ENCODE peak calls at places on chromosomes 2 and 18, in nine cellular contexts. One of them, this sample, is unnamed.

GRCh38 chr18:55322176-55322735 is 265.7 kb downstream of the TCF4 start:
- DNase-seq in PC-3: peak; percentile 81
- DNase-seq in CD8-positive, alpha-beta T cell: no peak
- DNase-seq in right lobe of liver: peak; percentile 61
- DNase-seq in stimulated activated CD8-positive, alpha-beta memory T cell treated with anti-CD3 and anti-CD28 coated beads, Interleukin-7, amount 100 ng/mL, for 1 hour: no peak
- DNase-seq in HFF-Myc: peak; percentile 92
- DNase-seq in NCI-H748 treated with DMSO at 0.1 percent for 48 hours: peak; percentile 67
- DNase-seq in sigmoid colon: peak; percentile 96
- DNase-seq in HS-5: peak; percentile 64
- DNase-seq in this sample: peak; percentile 96

GRCh38 chr2:209425082-209426071 is 1.5 kb downstream of the MAP2 start:
- DNase-seq in PC-3: peak; percentile 80
- DNase-seq in CD8-positive, alpha-beta T cell: no peak
- DNase-seq in right lobe of liver: peak; percentile 12
- DNase-seq in stimulated activated CD8-positive, alpha-beta memory T cell treated with anti-CD3 and anti-CD28 coated beads, Interleukin-7, amount 100 ng/mL, for 1 hour: no peak
- DNase-seq in HFF-Myc: no peak
- DNase-seq in NCI-H748 treated with DMSO at 0.1 percent for 48 hours: peak; percentile 66
- DNase-seq in sigmoid colon: no peak
- DNase-seq in HS-5: no peak
- DNase-seq in this sample: peak; percentile 56

GRCh38 chr2:215658635-215659305 is 222.9 kb upstream of the FN1 start:
- DNase-seq in PC-3: no peak
- DNase-seq in CD8-positive, alpha-beta T cell: no peak
- DNase-seq in right lobe of liver: no peak
- DNase-seq in stimulated activated CD8-positive, alpha-beta memory T cell treated with anti-CD3 and anti-CD28 coated beads, Interleukin-7, amount 100 ng/mL, for 1 hour: no peak
- DNase-seq in HFF-Myc: no peak
- DNase-seq in NCI-H748 treated with DMSO at 0.1 percent for 48 hours: no peak
- DNase-seq in sigmoid colon: no peak
- DNase-seq in HS-5: no peak
- DNase-seq in this sample: no peak

GRCh38 chr2:97742381-97742847 is 29.0 kb downstream of the ZAP70 start:
- DNase-seq in PC-3: peak; percentile 34
- DNase-seq in CD8-positive, alpha-beta T cell: no peak
- DNase-seq in right lobe of liver: no peak
- DNase-seq in stimulated activated CD8-positive, alpha-beta memory T cell treated with anti-CD3 and anti-CD28 coated beads, Interleukin-7, amount 100 ng/mL, for 1 hour: no peak
- DNase-seq in HFF-Myc: no peak
- DNase-seq in NCI-H748 treated with DMSO at 0.1 percent for 48 hours: no peak
- DNase-seq in sigmoid colon: no peak
- DNase-seq in HS-5: no peak
- DNase-seq in this sample: peak; percentile 60

GRCh38 chr2:237733677-237734300 is 64.8 kb upstream of the RBM44 start:
- DNase-seq in PC-3: peak; percentile 21
- DNase-seq in CD8-positive, alpha-beta T cell: no peak
- DNase-seq in right lobe of liver: peak; percentile 74
- DNase-seq in stimulated activated CD8-positive, alpha-beta memory T cell treated with anti-CD3 and anti-CD28 coated beads, Interleukin-7, amount 100 ng/mL, for 1 hour: no peak
- DNase-seq in HFF-Myc: no peak
- DNase-seq in NCI-H748 treated with DMSO at 0.1 percent for 48 hours: no peak
- DNase-seq in sigmoid colon: peak; percentile 81
- DNase-seq in HS-5: no peak
- DNase-seq in this sample: no peak

GRCh38 chr2:159539701-159540100 is 76.6 kb downstream of the BAZ2B start:
- DNase-seq in PC-3: no peak
- DNase-seq in CD8-positive, alpha-beta T cell: no peak
- DNase-seq in right lobe of liver: no peak
- DNase-seq in stimulated activated CD8-positive, alpha-beta memory T cell treated with anti-CD3 and anti-CD28 coated beads, Interleukin-7, amount 100 ng/mL, for 1 hour: no peak
- DNase-seq in HFF-Myc: no peak
- DNase-seq in NCI-H748 treated with DMSO at 0.1 percent for 48 hours: no peak
- DNase-seq in sigmoid colon: no peak
- DNase-seq in HS-5: no peak
- DNase-seq in this sample: no peak

GRCh38 chr2:23597687-23598086 is 212.7 kb downstream of the KLHL29 start:
- DNase-seq in PC-3: no peak
- DNase-seq in CD8-positive, alpha-beta T cell: no peak
- DNase-seq in right lobe of liver: no peak
- DNase-seq in stimulated activated CD8-positive, alpha-beta memory T cell treated with anti-CD3 and anti-CD28 coated beads, Interleukin-7, amount 100 ng/mL, for 1 hour: no peak
- DNase-seq in HFF-Myc: no peak
- DNase-seq in NCI-H748 treated with DMSO at 0.1 percent for 48 hours: no peak
- DNase-seq in sigmoid colon: no peak
- DNase-seq in HS-5: no peak
- DNase-seq in this sample: no peak

GRCh38 chr2:28643911-28644334 is 107.7 kb upstream of the PPP1CB start:
- DNase-seq in PC-3: peak; percentile 96
- DNase-seq in CD8-positive, alpha-beta T cell: no peak
- DNase-seq in right lobe of liver: no peak
- DNase-seq in stimulated activated CD8-positive, alpha-beta memory T cell treated with anti-CD3 and anti-CD28 coated beads, Interleukin-7, amount 100 ng/mL, for 1 hour: no peak
- DNase-seq in HFF-Myc: no peak
- DNase-seq in NCI-H748 treated with DMSO at 0.1 percent for 48 hours: no peak
- DNase-seq in sigmoid colon: peak; percentile 73
- DNase-seq in HS-5: no peak
- DNase-seq in this sample: peak; percentile 86

GRCh38 chr2:119389615-119390306 is 23.0 kb downstream of the DBI start:
- DNase-seq in PC-3: peak; percentile 89
- DNase-seq in CD8-positive, alpha-beta T cell: no peak
- DNase-seq in right lobe of liver: peak; percentile 70
- DNase-seq in stimulated activated CD8-positive, alpha-beta memory T cell treated with anti-CD3 and anti-CD28 coated beads, Interleukin-7, amount 100 ng/mL, for 1 hour: no peak
- DNase-seq in HFF-Myc: no peak
- DNase-seq in NCI-H748 treated with DMSO at 0.1 percent for 48 hours: no peak
- DNase-seq in sigmoid colon: no peak
- DNase-seq in HS-5: no peak
- DNase-seq in this sample: peak; percentile 82

GRCh38 chr2:173881466-173881865 is 83.7 kb downstream of the SP3 start:
- DNase-seq in PC-3: no peak
- DNase-seq in CD8-positive, alpha-beta T cell: no peak
- DNase-seq in right lobe of liver: no peak
- DNase-seq in stimulated activated CD8-positive, alpha-beta memory T cell treated with anti-CD3 and anti-CD28 coated beads, Interleukin-7, amount 100 ng/mL, for 1 hour: no peak
- DNase-seq in HFF-Myc: no peak
- DNase-seq in NCI-H748 treated with DMSO at 0.1 percent for 48 hours: no peak
- DNase-seq in sigmoid colon: no peak
- DNase-seq in HS-5: no peak
- DNase-seq in this sample: peak; percentile 31

GRCh38 chr18:13425357-13426095 is 207.0 kb downstream of the LDLRAD4 start:
- DNase-seq in PC-3: peak; percentile 37
- DNase-seq in CD8-positive, alpha-beta T cell: no peak
- DNase-seq in right lobe of liver: no peak
- DNase-seq in stimulated activated CD8-positive, alpha-beta memory T cell treated with anti-CD3 and anti-CD28 coated beads, Interleukin-7, amount 100 ng/mL, for 1 hour: no peak
- DNase-seq in HFF-Myc: no peak
- DNase-seq in NCI-H748 treated with DMSO at 0.1 percent for 48 hours: peak; percentile 41
- DNase-seq in sigmoid colon: peak; percentile 54
- DNase-seq in HS-5: no peak
- DNase-seq in this sample: peak; percentile 33

GRCh38 chr2:180980943-180981898 is 816 bp downstream of the UBE2E3 start:
- DNase-seq in PC-3: peak; percentile 47
- DNase-seq in CD8-positive, alpha-beta T cell: peak; percentile 6
- DNase-seq in right lobe of liver: peak; percentile 37
- DNase-seq in stimulated activated CD8-positive, alpha-beta memory T cell treated with anti-CD3 and anti-CD28 coated beads, Interleukin-7, amount 100 ng/mL, for 1 hour: no peak
- DNase-seq in HFF-Myc: no peak
- DNase-seq in NCI-H748 treated with DMSO at 0.1 percent for 48 hours: peak; percentile 54
- DNase-seq in sigmoid colon: peak; percentile 59
- DNase-seq in HS-5: no peak
- DNase-seq in this sample: peak; percentile 31

GRCh38 chr18:9539938-9540337 is 64.6 kb downstream of the RALBP1 start:
- DNase-seq in PC-3: no peak
- DNase-seq in CD8-positive, alpha-beta T cell: no peak
- DNase-seq in right lobe of liver: no peak
- DNase-seq in stimulated activated CD8-positive, alpha-beta memory T cell treated with anti-CD3 and anti-CD28 coated beads, Interleukin-7, amount 100 ng/mL, for 1 hour: no peak
- DNase-seq in HFF-Myc: no peak
- DNase-seq in NCI-H748 treated with DMSO at 0.1 percent for 48 hours: no peak
- DNase-seq in sigmoid colon: no peak
- DNase-seq in HS-5: no peak
- DNase-seq in this sample: no peak

GRCh38 chr2:29522951-29523669 is 398.3 kb downstream of the ALK start:
- DNase-seq in PC-3: peak; percentile 82
- DNase-seq in CD8-positive, alpha-beta T cell: no peak
- DNase-seq in right lobe of liver: no peak
- DNase-seq in stimulated activated CD8-positive, alpha-beta memory T cell treated with anti-CD3 and anti-CD28 coated beads, Interleukin-7, amount 100 ng/mL, for 1 hour: no peak
- DNase-seq in HFF-Myc: no peak
- DNase-seq in NCI-H748 treated with DMSO at 0.1 percent for 48 hours: no peak
- DNase-seq in sigmoid colon: no peak
- DNase-seq in HS-5: no peak
- DNase-seq in this sample: peak; percentile 61

GRCh38 chr2:126658910-126659613 is 3.1 kb downstream of the GYPC start:
- DNase-seq in PC-3: no peak
- DNase-seq in CD8-positive, alpha-beta T cell: peak; percentile 36
- DNase-seq in right lobe of liver: peak; percentile 77
- DNase-seq in stimulated activated CD8-positive, alpha-beta memory T cell treated with anti-CD3 and anti-CD28 coated beads, Interleukin-7, amount 100 ng/mL, for 1 hour: no peak
- DNase-seq in HFF-Myc: peak; percentile 49
- DNase-seq in NCI-H748 treated with DMSO at 0.1 percent for 48 hours: no peak
- DNase-seq in sigmoid colon: peak; percentile 89
- DNase-seq in HS-5: no peak
- DNase-seq in this sample: peak; percentile 38

GRCh38 chr2:1800716-1801388 is 56.5 kb upstream of the PXDN start:
- DNase-seq in PC-3: no peak
- DNase-seq in CD8-positive, alpha-beta T cell: no peak
- DNase-seq in right lobe of liver: no peak
- DNase-seq in stimulated activated CD8-positive, alpha-beta memory T cell treated with anti-CD3 and anti-CD28 coated beads, Interleukin-7, amount 100 ng/mL, for 1 hour: no peak
- DNase-seq in HFF-Myc: no peak
- DNase-seq in NCI-H748 treated with DMSO at 0.1 percent for 48 hours: no peak
- DNase-seq in sigmoid colon: peak; percentile 52
- DNase-seq in HS-5: no peak
- DNase-seq in this sample: no peak

GRCh38 chr2:37020212-37020886 is 54.0 kb upstream of the STRN start:
- DNase-seq in PC-3: no peak
- DNase-seq in CD8-positive, alpha-beta T cell: no peak
- DNase-seq in right lobe of liver: no peak
- DNase-seq in stimulated activated CD8-positive, alpha-beta memory T cell treated with anti-CD3 and anti-CD28 coated beads, Interleukin-7, amount 100 ng/mL, for 1 hour: no peak
- DNase-seq in HFF-Myc: peak; percentile 20
- DNase-seq in NCI-H748 treated with DMSO at 0.1 percent for 48 hours: no peak
- DNase-seq in sigmoid colon: peak; percentile 86
- DNase-seq in HS-5: no peak
- DNase-seq in this sample: peak; percentile 69

GRCh38 chr2:36322108-36322507 is 33.5 kb upstream of the CRIM1 start:
- DNase-seq in PC-3: peak; percentile 51
- DNase-seq in CD8-positive, alpha-beta T cell: no peak
- DNase-seq in right lobe of liver: no peak
- DNase-seq in stimulated activated CD8-positive, alpha-beta memory T cell treated with anti-CD3 and anti-CD28 coated beads, Interleukin-7, amount 100 ng/mL, for 1 hour: no peak
- DNase-seq in HFF-Myc: peak; percentile 19
- DNase-seq in NCI-H748 treated with DMSO at 0.1 percent for 48 hours: no peak
- DNase-seq in sigmoid colon: no peak
- DNase-seq in HS-5: no peak
- DNase-seq in this sample: peak; percentile 65

GRCh38 chr2:80185091-80185490 is 119.5 kb downstream of the LRRTM1 start:
- DNase-seq in PC-3: no peak
- DNase-seq in CD8-positive, alpha-beta T cell: no peak
- DNase-seq in right lobe of liver: no peak
- DNase-seq in stimulated activated CD8-positive, alpha-beta memory T cell treated with anti-CD3 and anti-CD28 coated beads, Interleukin-7, amount 100 ng/mL, for 1 hour: no peak
- DNase-seq in HFF-Myc: no peak
- DNase-seq in NCI-H748 treated with DMSO at 0.1 percent for 48 hours: no peak
- DNase-seq in sigmoid colon: no peak
- DNase-seq in HS-5: no peak
- DNase-seq in this sample: no peak

GRCh38 chr2:41180392-41180791 is 728.5 kb upstream of the SLC8A1 start:
- DNase-seq in PC-3: no peak
- DNase-seq in CD8-positive, alpha-beta T cell: no peak
- DNase-seq in right lobe of liver: no peak
- DNase-seq in stimulated activated CD8-positive, alpha-beta memory T cell treated with anti-CD3 and anti-CD28 coated beads, Interleukin-7, amount 100 ng/mL, for 1 hour: no peak
- DNase-seq in HFF-Myc: no peak
- DNase-seq in NCI-H748 treated with DMSO at 0.1 percent for 48 hours: no peak
- DNase-seq in sigmoid colon: no peak
- DNase-seq in HS-5: no peak
- DNase-seq in this sample: no peak

GRCh38 chr2:187875836-187876235 is 321.6 kb upstream of the TFPI start:
- DNase-seq in PC-3: no peak
- DNase-seq in CD8-positive, alpha-beta T cell: no peak
- DNase-seq in right lobe of liver: no peak
- DNase-seq in stimulated activated CD8-positive, alpha-beta memory T cell treated with anti-CD3 and anti-CD28 coated beads, Interleukin-7, amount 100 ng/mL, for 1 hour: no peak
- DNase-seq in HFF-Myc: no peak
- DNase-seq in NCI-H748 treated with DMSO at 0.1 percent for 48 hours: no peak
- DNase-seq in sigmoid colon: no peak
- DNase-seq in HS-5: no peak
- DNase-seq in this sample: no peak

GRCh38 chr18:22681912-22682311 is 251.2 kb upstream of the RBBP8 start:
- DNase-seq in PC-3: no peak
- DNase-seq in CD8-positive, alpha-beta T cell: no peak
- DNase-seq in right lobe of liver: no peak
- DNase-seq in stimulated activated CD8-positive, alpha-beta memory T cell treated with anti-CD3 and anti-CD28 coated beads, Interleukin-7, amount 100 ng/mL, for 1 hour: no peak
- DNase-seq in HFF-Myc: no peak
- DNase-seq in NCI-H748 treated with DMSO at 0.1 percent for 48 hours: no peak
- DNase-seq in sigmoid colon: no peak
- DNase-seq in HS-5: no peak
- DNase-seq in this sample: no peak

GRCh38 chr18:67742954-67743353 is 226.4 kb upstream of the DSEL start:
- DNase-seq in PC-3: no peak
- DNase-seq in CD8-positive, alpha-beta T cell: no peak
- DNase-seq in right lobe of liver: no peak
- DNase-seq in stimulated activated CD8-positive, alpha-beta memory T cell treated with anti-CD3 and anti-CD28 coated beads, Interleukin-7, amount 100 ng/mL, for 1 hour: no peak
- DNase-seq in HFF-Myc: no peak
- DNase-seq in NCI-H748 treated with DMSO at 0.1 percent for 48 hours: no peak
- DNase-seq in sigmoid colon: no peak
- DNase-seq in HS-5: no peak
- DNase-seq in this sample: no peak

GRCh38 chr2:104033399-104033798 is 820.5 kb upstream of the POU3F3 start:
- DNase-seq in PC-3: peak; percentile 36
- DNase-seq in CD8-positive, alpha-beta T cell: no peak
- DNase-seq in right lobe of liver: no peak
- DNase-seq in stimulated activated CD8-positive, alpha-beta memory T cell treated with anti-CD3 and anti-CD28 coated beads, Interleukin-7, amount 100 ng/mL, for 1 hour: no peak
- DNase-seq in HFF-Myc: no peak
- DNase-seq in NCI-H748 treated with DMSO at 0.1 percent for 48 hours: peak; percentile 2
- DNase-seq in sigmoid colon: no peak
- DNase-seq in HS-5: no peak
- DNase-seq in this sample: no peak

GRCh38 chr2:51795248-51795888 is 763.4 kb upstream of the NRXN1 start:
- DNase-seq in PC-3: peak; percentile 34
- DNase-seq in CD8-positive, alpha-beta T cell: no peak
- DNase-seq in right lobe of liver: no peak
- DNase-seq in stimulated activated CD8-positive, alpha-beta memory T cell treated with anti-CD3 and anti-CD28 coated beads, Interleukin-7, amount 100 ng/mL, for 1 hour: no peak
- DNase-seq in HFF-Myc: no peak
- DNase-seq in NCI-H748 treated with DMSO at 0.1 percent for 48 hours: peak; percentile 68
- DNase-seq in sigmoid colon: no peak
- DNase-seq in HS-5: no peak
- DNase-seq in this sample: no peak

GRCh38 chr18:63422862-63423304 is 607 bp upstream of the VPS4B start:
- DNase-seq in PC-3: no peak
- DNase-seq in CD8-positive, alpha-beta T cell: no peak
- DNase-seq in right lobe of liver: peak; percentile 54
- DNase-seq in stimulated activated CD8-positive, alpha-beta memory T cell treated with anti-CD3 and anti-CD28 coated beads, Interleukin-7, amount 100 ng/mL, for 1 hour: no peak
- DNase-seq in HFF-Myc: no peak
- DNase-seq in NCI-H748 treated with DMSO at 0.1 percent for 48 hours: no peak
- DNase-seq in sigmoid colon: no peak
- DNase-seq in HS-5: no peak
- DNase-seq in this sample: no peak

GRCh38 chr2:228135300-228135699 is 46.2 kb downstream of the SPHKAP start:
- DNase-seq in PC-3: no peak
- DNase-seq in CD8-positive, alpha-beta T cell: no peak
- DNase-seq in right lobe of liver: no peak
- DNase-seq in stimulated activated CD8-positive, alpha-beta memory T cell treated with anti-CD3 and anti-CD28 coated beads, Interleukin-7, amount 100 ng/mL, for 1 hour: no peak
- DNase-seq in HFF-Myc: no peak
- DNase-seq in NCI-H748 treated with DMSO at 0.1 percent for 48 hours: no peak
- DNase-seq in sigmoid colon: no peak
- DNase-seq in HS-5: no peak
- DNase-seq in this sample: no peak

GRCh38 chr2:47195149-47195548 is 40.0 kb upstream of the STPG4 start:
- DNase-seq in PC-3: peak; percentile 93
- DNase-seq in CD8-positive, alpha-beta T cell: no peak
- DNase-seq in right lobe of liver: no peak
- DNase-seq in stimulated activated CD8-positive, alpha-beta memory T cell treated with anti-CD3 and anti-CD28 coated beads, Interleukin-7, amount 100 ng/mL, for 1 hour: no peak
- DNase-seq in HFF-Myc: no peak
- DNase-seq in NCI-H748 treated with DMSO at 0.1 percent for 48 hours: no peak
- DNase-seq in sigmoid colon: no peak
- DNase-seq in HS-5: no peak
- DNase-seq in this sample: peak; percentile 74

GRCh38 chr2:85577386-85578242 is at the start of gene VAMP8:
- DNase-seq in PC-3: peak; percentile 80
- DNase-seq in CD8-positive, alpha-beta T cell: peak; percentile 54
- DNase-seq in right lobe of liver: peak; percentile 79
- DNase-seq in stimulated activated CD8-positive, alpha-beta memory T cell treated with anti-CD3 and anti-CD28 coated beads, Interleukin-7, amount 100 ng/mL, for 1 hour: peak; percentile 16
- DNase-seq in HFF-Myc: no peak
- DNase-seq in NCI-H748 treated with DMSO at 0.1 percent for 48 hours: no peak
- DNase-seq in sigmoid colon: no peak
- DNase-seq in HS-5: no peak
- DNase-seq in this sample: peak; percentile 70

This sample was measured in RPMI7951.